ENCODE peak calls at places on chromosomes 6 and 20, in ten cellular contexts. S is glutamatergic neuron, E is dorsolateral prefrontal cortex, H is Calu3, C is HCT116, R is foreskin fibroblast, U is tibial nerve, T is D721Med, B is fibroblast of lung, Y is epithelial cell of esophagus. Q is an unnamed sample.

GRCh38 chr20:37517371-37517748 is 3.7 kb upstream of the NNAT start:
- DNase-seq in S (no peak), E (no peak), H (no peak), C (no peak), R (no peak), U (no peak), T (no peak), B (no peak), Y (no peak), Q (no peak)

GRCh38 chr20:43731927-43732326 is 5.1 kb upstream of the GTSF1L start:
- DNase-seq in S (no peak), E (no peak), H (no peak), C (no peak), R (no peak), U (no peak), T (no peak), B (no peak), Y (no peak), Q (no peak)

GRCh38 chr6:99288668-99289067 is 60.8 kb downstream of the FAXC start:
- DNase-seq in S (no peak), E (no peak), H (no peak), C (no peak), R (no peak), U (no peak), T (no peak), B (no peak), Y (no peak), Q (no peak)

GRCh38 chr20:38426006-38426405 is 9.1 kb downstream of the SNHG17 start:
- DNase-seq in S (no peak), E (no peak), H (no peak), C (no peak), R (peak), U (no peak), T (no peak), B (peak), Y (peak), Q (peak)

GRCh38 chr6:63904844-63905243 is 269.2 kb downstream of the PHF3 start:
- DNase-seq in S (no peak), E (no peak), H (no peak), C (no peak), R (peak), U (no peak), T (no peak), B (peak), Y (peak), Q (peak)

GRCh38 chr20:45070932-45071632 is 29.8 kb downstream of the KCNS1 start:
- DNase-seq in S (no peak), E (no peak), H (peak), C (no peak), R (peak), U (no peak), T (no peak), B (peak), Y (peak), Q (peak)

GRCh38 chr6:79612918-79613317 is 18.2 kb upstream of the SH3BGRL2 start:
- DNase-seq in S (no peak), E (no peak), H (no peak), C (no peak), R (no peak), U (no peak), T (no peak), B (no peak), Y (no peak), Q (no peak)

GRCh38 chr6:21722488-21722887 is 128.9 kb downstream of the SOX4 start:
- DNase-seq in S (no peak), E (no peak), H (no peak), C (no peak), R (no peak), U (no peak), T (no peak), B (no peak), Y (no peak), Q (no peak)

GRCh38 chr20:5835870-5836269 is 85.7 kb downstream of the SHLD1 start:
- DNase-seq in S (no peak), E (no peak), H (no peak), C (no peak), R (peak), U (no peak), T (no peak), B (peak), Y (no peak), Q (peak)

GRCh38 chr20:59559863-59560262 is 44.5 kb upstream of the PHACTR3 start:
- DNase-seq in S (no peak), E (no peak), H (no peak), C (no peak), R (no peak), U (no peak), T (no peak), B (no peak), Y (no peak), Q (no peak)

GRCh38 chr6:132333639-132334516 is 67.4 kb downstream of the MOXD1 start:
- DNase-seq in S (no peak), E (no peak), H (peak), C (peak), R (peak), U (peak), T (no peak), B (peak), Y (peak), Q (peak)

GRCh38 chr20:61763740-61764400 is 301.8 kb downstream of the TAF4 start:
- DNase-seq in S (no peak), E (peak), H (no peak), C (no peak), R (no peak), U (no peak), T (no peak), B (no peak), Y (no peak), Q (no peak)

GRCh38 chr6:110567957-110568696 is 91.7 kb upstream of the SLC22A16 start:
- DNase-seq in S (no peak), E (no peak), H (no peak), C (no peak), R (no peak), U (no peak), T (no peak), B (no peak), Y (no peak), Q (no peak)

GRCh38 chr20:3039426-3039825 is 4.0 kb upstream of the GNRH2 start:
- DNase-seq in S (no peak), E (no peak), H (no peak), C (no peak), R (no peak), U (no peak), T (no peak), B (no peak), Y (no peak), Q (no peak)

GRCh38 chr6:50361641-50362331 is 312.1 kb upstream of the DEFB112 start:
- DNase-seq in S (no peak), E (no peak), H (no peak), C (no peak), R (peak), U (no peak), T (no peak), B (no peak), Y (peak), Q (no peak)

GRCh38 chr6:114202389-114202788 is 140.4 kb downstream of the HS3ST5 start:
- DNase-seq in S (no peak), E (no peak), H (no peak), C (no peak), R (no peak), U (no peak), T (no peak), B (no peak), Y (no peak), Q (no peak)

GRCh38 chr6:40583694-40584093 is 3.5 kb downstream of the LRFN2 start:
- DNase-seq in S (no peak), E (no peak), H (no peak), C (no peak), R (no peak), U (no peak), T (no peak), B (no peak), Y (no peak), Q (no peak)

GRCh38 chr6:139369568-139370046 is 4.8 kb downstream of the CITED2 start:
- DNase-seq in S (no peak), E (no peak), H (no peak), C (no peak), R (peak), U (no peak), T (no peak), B (peak), Y (peak), Q (peak)

GRCh38 chr20:57608516-57608915 is 11.7 kb downstream of the ZBP1 start:
- DNase-seq in S (no peak), E (peak), H (no peak), C (no peak), R (no peak), U (no peak), T (no peak), B (no peak), Y (no peak), Q (no peak)

GRCh38 chr20:6473197-6473596 is 294.3 kb upstream of the BMP2 start:
- DNase-seq in S (no peak), E (no peak), H (no peak), C (no peak), R (peak), U (no peak), T (no peak), B (peak), Y (peak), Q (peak)

GRCh38 chr20:40980106-40980827 is 48.4 kb upstream of the TOP1 start:
- DNase-seq in S (no peak), E (no peak), H (no peak), C (no peak), R (peak), U (no peak), T (no peak), B (no peak), Y (no peak), Q (no peak)

GRCh38 chr6:31114970-31115849 is 610 bp downstream of the PSORS1C1 start:
- DNase-seq in S (no peak), E (no peak), H (peak), C (peak), R (peak), U (no peak), T (no peak), B (peak), Y (peak), Q (peak)

GRCh38 chr20:54062812-54063280 is 7.5 kb downstream of the BCAS1 start:
- DNase-seq in S (no peak), E (no peak), H (peak), C (peak), R (peak), U (no peak), T (no peak), B (peak), Y (peak), Q (peak)

GRCh38 chr6:122717350-122717749 is 62.2 kb upstream of the FABP7 start:
- DNase-seq in S (no peak), E (no peak), H (no peak), C (no peak), R (peak), U (no peak), T (no peak), B (peak), Y (peak), Q (no peak)

GRCh38 chr6:17107768-17108325 is 6.0 kb downstream of the STMND1 start:
- DNase-seq in S (no peak), E (no peak), H (no peak), C (no peak), R (peak), U (no peak), T (no peak), B (no peak), Y (no peak), Q (peak)

GRCh38 chr6:35728663-35729348 is 8.0 kb upstream of the ARMC12 start:
- DNase-seq in S (no peak), E (peak), H (peak), C (no peak), R (peak), U (no peak), T (no peak), B (no peak), Y (peak), Q (no peak)

GRCh38 chr6:132132911-132133639 is 181.9 kb upstream of the CCN2 start:
- DNase-seq in S (no peak), E (no peak), H (no peak), C (no peak), R (peak), U (no peak), T (no peak), B (peak), Y (peak), Q (peak)

GRCh38 chr20:7399575-7399974 is 540.7 kb downstream of the HAO1 start:
- DNase-seq in S (no peak), E (no peak), H (no peak), C (no peak), R (no peak), U (no peak), T (no peak), B (no peak), Y (no peak), Q (no peak)

GRCh38 chr6:20943036-20943627 is 408.9 kb downstream of the CDKAL1 start:
- DNase-seq in S (no peak), E (no peak), H (no peak), C (no peak), R (no peak), U (no peak), T (no peak), B (no peak), Y (no peak), Q (no peak)

GRCh38 chr6:22653980-22654610 is 84.7 kb downstream of the HDGFL1 start:
- DNase-seq in S (no peak), E (no peak), H (no peak), C (no peak), R (no peak), U (no peak), T (no peak), B (no peak), Y (peak), Q (no peak)

GRCh38 chr20:19396466-19397081 is 184.1 kb downstream of the SLC24A3 start:
- DNase-seq in S (no peak), E (no peak), H (no peak), C (no peak), R (peak), U (no peak), T (no peak), B (no peak), Y (no peak), Q (no peak)

GRCh38 chr20:14568701-14569100 is 231.3 kb upstream of the FLRT3 start:
- DNase-seq in S (no peak), E (no peak), H (no peak), C (no peak), R (no peak), U (no peak), T (no peak), B (no peak), Y (peak), Q (no peak)

GRCh38 chr6:44132476-44132875 is 5.1 kb downstream of the TMEM63B start:
- DNase-seq in S (no peak), E (no peak), H (no peak), C (no peak), R (no peak), U (no peak), T (no peak), B (no peak), Y (no peak), Q (no peak)

GRCh38 chr20:48219306-48219705 is 434.0 kb upstream of the SULF2 start:
- DNase-seq in S (no peak), E (no peak), H (no peak), C (no peak), R (no peak), U (no peak), T (no peak), B (no peak), Y (no peak), Q (no peak)

GRCh38 chr6:32668226-32668747 is 1.8 kb upstream of the HLA-DQB1 start:
- DNase-seq in S (no peak), E (no peak), H (peak), C (peak), R (no peak), U (peak), T (no peak), B (no peak), Y (peak), Q (peak)

GRCh38 chr20:8148501-8148900 is 16.4 kb downstream of the PLCB1 start:
- DNase-seq in S (no peak), E (no peak), H (no peak), C (no peak), R (peak), U (no peak), T (no peak), B (peak), Y (peak), Q (no peak)

GRCh38 chr6:130647221-130647620 is 180.0 kb upstream of the SMLR1 start:
- DNase-seq in S (no peak), E (no peak), H (no peak), C (no peak), R (no peak), U (no peak), T (no peak), B (peak), Y (no peak), Q (no peak)

GRCh38 chr6:130644175-130644574 is 183.0 kb upstream of the SMLR1 start:
- DNase-seq in S (no peak), E (no peak), H (no peak), C (no peak), R (no peak), U (no peak), T (no peak), B (no peak), Y (no peak), Q (no peak)

DNA sequence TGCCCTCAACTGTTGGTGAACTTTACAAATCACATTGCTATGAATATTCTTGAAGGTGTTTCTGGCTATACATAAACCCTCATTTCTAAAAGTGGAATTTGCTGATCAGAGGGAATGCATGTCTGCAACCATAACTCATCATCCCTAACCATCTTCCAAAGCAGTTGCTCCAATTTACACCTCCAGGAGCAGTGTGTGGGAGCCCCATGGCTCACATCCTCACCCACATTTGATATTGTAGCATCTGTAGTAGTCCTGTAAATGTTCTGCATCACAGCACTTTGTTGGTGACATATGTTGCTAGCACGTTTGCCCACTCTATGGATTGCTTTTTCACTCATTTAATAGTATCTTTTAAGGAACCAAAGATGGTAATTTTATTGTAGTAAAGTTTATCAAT is 183.8 kb upstream of the SMLR1 start:
- DNase-seq in S (no peak), E (peak), H (no peak), C (no peak), R (no peak), U (no peak), T (no peak), B (no peak), Y (no peak), Q (no peak)
- TF ChIP-seq CTCF in S (no peak), E (no peak), H (no peak), C (no peak), R (no peak), U (no peak), T (no peak), B (no peak), Y (no peak), Q (no peak)

DNA sequence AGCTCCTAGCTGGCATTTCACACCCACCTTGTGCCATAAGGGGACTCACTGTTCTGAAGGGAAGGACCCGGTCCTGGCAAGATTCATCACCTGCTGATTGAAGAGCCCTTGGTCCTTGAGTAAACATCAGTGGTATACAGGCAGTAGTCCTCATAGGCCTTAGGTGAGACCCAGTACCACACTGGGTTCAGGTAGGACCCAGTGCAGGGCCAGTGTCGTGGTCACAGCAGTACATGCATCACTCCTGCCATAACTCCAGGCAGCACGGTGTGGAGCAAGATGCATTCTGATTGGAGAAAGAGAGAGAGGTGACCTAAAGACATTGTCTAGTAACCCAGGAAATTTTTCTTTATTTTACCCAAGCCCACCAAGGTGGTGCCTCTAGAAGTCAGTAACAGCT is 49.1 kb upstream of the THBS2 start:
- DNase-seq in S (no peak), E (no peak), H (no peak), C (no peak), R (no peak), U (no peak), T (no peak), B (no peak), Y (no peak), Q (no peak)
- TF ChIP-seq CTCF in S (no peak), E (no peak), H (no peak), C (no peak), R (no peak), U (no peak), T (no peak), B (no peak), Y (no peak), Q (no peak)

GRCh38 chr6:145028144-145028818 is 707.0 kb downstream of the EPM2A start:
- DNase-seq in S (no peak), E (no peak), H (peak), C (peak), R (peak), U (no peak), T (no peak), B (no peak), Y (peak), Q (peak)
- TF ChIP-seq CTCF in S (no peak), E (peak), H (no peak), C (peak), R (peak), U (peak), T (peak), B (peak), Y (peak), Q (peak)

GRCh38 chr20:46772901-46773300 is 63.5 kb downstream of the SLC2A10 start:
- DNase-seq in S (no peak), E (no peak), H (no peak), C (no peak), R (no peak), U (no peak), T (no peak), B (no peak), Y (no peak), Q (no peak)
- TF ChIP-seq CTCF in S (peak), E (no peak), H (no peak), C (peak), R (no peak), U (no peak), T (no peak), B (no peak), Y (peak), Q (peak)

GRCh38 chr6:25942561-25943147 is 12.2 kb upstream of the SLC17A2 start:
- DNase-seq in S (no peak), E (no peak), H (peak), C (peak), R (peak), U (no peak), T (no peak), B (peak), Y (peak), Q (peak)
- TF ChIP-seq CTCF in S (no peak), E (peak), H (peak), C (peak), R (peak), U (no peak), T (peak), B (peak), Y (peak), Q (peak)

DNA sequence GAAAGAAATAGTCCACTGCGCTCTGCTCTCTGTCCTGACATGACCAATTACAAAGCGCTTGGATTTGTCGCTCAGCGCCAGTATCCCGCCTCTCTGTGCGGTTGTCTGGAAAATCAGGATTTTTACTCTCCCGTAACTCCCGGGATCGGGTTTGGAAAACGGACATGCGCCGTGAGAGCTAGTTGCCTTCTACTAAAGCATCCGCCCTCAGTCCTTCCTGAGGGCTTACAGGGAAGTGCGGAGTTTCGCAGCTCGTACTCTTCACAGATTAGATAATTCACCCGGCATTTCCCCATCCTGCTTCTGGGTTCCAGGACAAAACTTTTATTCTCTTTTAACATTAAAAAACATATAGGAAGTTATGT is 427 bp upstream of the MKKS start:
- DNase-seq in S (peak), E (peak), H (peak), C (peak), R (peak), U (peak), T (no peak), B (peak), Y (peak), Q (peak)
- TF ChIP-seq CTCF in S (no peak), E (no peak), H (no peak), C (no peak), R (no peak), U (no peak), T (no peak), B (no peak), Y (no peak), Q (no peak)

GRCh38 chr20:34580588-34580940 is 22.0 kb downstream of the MAP1LC3A start:
- DNase-seq in S (no peak), E (no peak), H (no peak), C (no peak), R (no peak), U (no peak), T (no peak), B (no peak), Y (no peak), Q (no peak)

GRCh38 chr20:34578521-34579147 is 20.1 kb downstream of the MAP1LC3A start:
- DNase-seq in S (no peak), E (no peak), H (no peak), C (no peak), R (no peak), U (no peak), T (no peak), B (no peak), Y (no peak), Q (no peak)

GRCh38 chr20:34578040-34578439 is 19.5 kb downstream of the MAP1LC3A start:
- DNase-seq in S (no peak), E (no peak), H (no peak), C (no peak), R (no peak), U (peak), T (no peak), B (no peak), Y (no peak), Q (no peak)

GRCh38 chr20:34579936-34580587 is 21.5 kb downstream of the MAP1LC3A start:
- DNase-seq in S (no peak), E (no peak), H (no peak), C (no peak), R (peak), U (no peak), T (no peak), B (peak), Y (peak), Q (no peak)

GRCh38 chr20:34579191-34579661 is 20.7 kb downstream of the MAP1LC3A start:
- DNase-seq in S (no peak), E (peak), H (peak), C (peak), R (peak), U (peak), T (no peak), B (peak), Y (peak), Q (peak)
- TF ChIP-seq CTCF in S (no peak), E (peak), H (peak), C (peak), R (peak), U (peak), T (peak), B (peak), Y (peak), Q (peak)

GRCh38 chr20:42483694-42484303 is 705.9 kb downstream of the PTPRT start:
- DNase-seq in S (peak), E (no peak), H (peak), C (no peak), R (no peak), U (peak), T (no peak), B (no peak), Y (no peak), Q (no peak)
- TF ChIP-seq CTCF in S (peak), E (peak), H (peak), C (peak), R (no peak), U (no peak), T (peak), B (peak), Y (peak), Q (no peak)